ENCODE peak calls at places on chromosomes 11 and 22, in eight cellular contexts. L, U, V, K, Q, E, Y and B are unnamed samples.

GRCh38 chr11:134691985-134692384 is 279.9 kb upstream of the B3GAT1 start:
- DNase-seq in V (no peak), E (no peak), Q (peak; percentile 68), K (no peak), L (no peak), Y (no peak), U (peak; percentile 60), B (no peak)

GRCh38 chr22:30665786-30666185 is 1.9 kb downstream of the DUSP18 start:
- DNase-seq in K (no peak), L (no peak), E (no peak), Q (no peak), Y (no peak), V (no peak), U (no peak), B (no peak)

GRCh38 chr11:62566247-62566646 is 7.4 kb downstream of the EEF1G start:
- DNase-seq in K (no peak), V (no peak), E (no peak), L (no peak), U (no peak), Y (no peak), Q (no peak), B (no peak)

GRCh38 chr11:115819014-115819413 is 314.8 kb upstream of the CADM1 start:
- DNase-seq in L (no peak), U (peak; percentile 12), E (no peak), K (no peak), Y (no peak), Q (peak; percentile 61), V (no peak), B (no peak)

GRCh38 chr11:90252053-90252452 is 29.2 kb upstream of the CHORDC1 start:
- DNase-seq in Y (no peak), K (no peak), L (no peak), V (no peak), E (no peak), Q (no peak), U (no peak), B (peak; percentile 58)

GRCh38 chr11:40683010-40683409 is 776.4 kb downstream of the LRRC4C start:
- DNase-seq in V (no peak), E (no peak), K (no peak), Y (no peak), Q (no peak), L (no peak), U (no peak), B (no peak)

GRCh38 chr11:66996609-66997273 is 21.6 kb downstream of the C11orf86 start:
- DNase-seq in V (no peak), Q (peak; percentile 76), Y (no peak), K (no peak), L (no peak), E (no peak), U (peak; percentile 73), B (no peak)

GRCh38 chr11:19432370-19433163 is 191.8 kb upstream of the E2F8 start:
- DNase-seq in K (no peak), Q (peak; percentile 94), Y (no peak), E (no peak), U (peak; percentile 93), V (no peak), L (no peak), B (no peak)

GRCh38 chr11:107973641-107974040 is 35.1 kb upstream of the CUL5 start:
- DNase-seq in Q (no peak), V (no peak), E (no peak), K (no peak), U (no peak), L (no peak), Y (no peak), B (no peak)

GRCh38 chr11:13776134-13776815 is 107.8 kb downstream of the FAR1 start:
- DNase-seq in Q (no peak), Y (no peak), U (no peak), E (no peak), L (no peak), V (no peak), K (peak; percentile 41), B (no peak)

DNA sequence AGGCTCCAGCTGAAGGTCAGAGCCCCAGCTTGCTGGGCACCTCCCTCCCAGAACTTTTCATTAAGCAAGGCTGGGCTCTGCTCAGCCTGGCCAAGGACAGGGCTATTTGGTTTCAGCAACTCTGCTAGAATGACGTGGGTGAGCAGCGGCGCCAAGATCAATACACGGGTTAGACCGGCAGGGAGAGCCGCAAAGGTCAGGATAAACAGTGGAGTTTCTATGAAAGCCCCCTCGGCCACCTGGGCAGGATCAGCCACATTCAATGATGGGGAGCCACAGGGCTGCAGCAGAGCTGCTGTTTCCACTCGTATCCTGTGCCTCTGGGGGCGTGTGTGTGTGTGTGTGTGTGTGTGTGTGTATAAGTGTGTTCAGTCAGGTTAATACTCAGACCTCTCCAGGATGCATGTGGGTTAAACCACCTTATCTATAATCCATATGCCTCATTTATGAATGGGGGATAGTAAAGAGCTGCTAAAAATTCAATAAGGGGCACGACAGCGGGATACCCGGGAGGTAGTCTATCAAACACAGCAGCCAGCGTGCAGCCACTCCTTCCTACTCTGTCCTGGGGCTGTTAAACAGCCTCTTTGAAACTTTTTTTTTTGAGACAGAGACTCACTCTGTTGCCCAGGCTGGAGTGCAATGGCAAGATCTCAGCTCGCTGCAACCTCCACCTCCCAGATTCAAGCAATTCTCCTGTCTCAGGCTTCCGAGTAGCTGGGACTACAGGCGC is 34.8 kb downstream of the MYH9 start:
- DNase-seq in U (peak; percentile 88), K (no peak), E (no peak), Y (no peak), Q (peak; percentile 95), V (no peak), L (peak; percentile 94), B (peak; percentile 90)
- H3K27ac ChIP-seq in U (peak overlapping the region; percentile 85), K (no peak overlapping the region), E (peak overlapping the region; percentile 93), Y (peak overlapping the region; percentile 90), Q (peak overlapping the region; percentile 90), V (no peak overlapping the region), L (peak overlapping the region; percentile 95), B (peak overlapping the region; percentile 60)

DNA sequence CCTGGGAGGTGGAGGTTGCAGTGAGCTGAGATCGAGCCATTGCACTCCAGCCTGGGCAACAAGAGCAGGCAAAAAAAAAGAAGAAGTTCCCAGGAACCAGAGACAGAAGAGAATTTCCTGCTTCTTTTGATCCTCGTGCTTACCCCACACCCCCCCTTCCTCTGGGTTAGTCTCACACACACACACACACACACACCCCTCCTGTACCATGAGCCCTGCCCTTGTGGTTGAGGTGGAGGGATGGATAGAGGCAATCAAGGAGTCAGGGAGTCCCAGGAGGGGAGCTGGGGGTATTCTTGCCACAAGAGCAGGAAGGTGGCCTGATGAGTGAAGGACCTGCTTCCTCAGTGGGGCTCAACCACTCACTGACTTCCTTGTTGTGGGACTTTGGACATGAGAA is 4.2 kb upstream of the UBE2L6 start:
- DNase-seq in Q (no peak), V (no peak), Y (no peak), L (no peak), E (no peak), K (no peak), U (no peak), B (no peak)
- H3K27ac ChIP-seq in Q (no peak overlapping the region), V (no peak overlapping the region), Y (no peak overlapping the region), L (no peak overlapping the region), E (no peak overlapping the region), K (no peak overlapping the region), U (no peak overlapping the region), B (no peak overlapping the region)

DNA sequence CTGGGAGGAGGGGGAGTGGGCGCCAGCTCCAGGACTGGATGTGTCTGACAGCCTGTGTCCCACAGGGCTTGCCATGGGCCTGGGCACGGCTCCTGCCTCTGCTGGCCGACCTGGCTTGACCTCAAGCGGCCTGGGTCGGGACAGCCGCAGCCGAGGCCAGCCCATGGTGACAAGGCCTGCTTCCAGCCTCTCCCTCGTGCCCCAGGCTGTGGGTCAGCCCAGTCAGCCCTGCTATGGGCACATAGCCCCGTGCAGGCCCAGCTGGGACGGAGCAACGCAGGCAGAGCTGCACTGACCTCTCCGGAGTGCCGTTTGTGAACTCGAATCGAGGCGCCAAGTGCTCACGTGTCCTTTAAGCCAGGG is 17.9 kb downstream of the OSBPL5 start:
- DNase-seq in U (no peak), K (no peak), V (no peak), Y (no peak), L (no peak), Q (no peak), E (no peak), B (no peak)
- H3K27ac ChIP-seq in U (no peak overlapping the region), K (no peak overlapping the region), V (no peak overlapping the region), Y (no peak overlapping the region), L (no peak overlapping the region), Q (peak overlapping the region; percentile 51), E (peak overlapping the region; percentile 81), B (no peak overlapping the region)

GRCh38 chr11:60944504-60945294 is 7.3 kb downstream of the SLC15A3 start:
- DNase-seq in U (no peak), E (no peak), Y (no peak), Q (no peak), V (no peak), L (no peak), K (no peak), B (no peak)
- H3K27ac ChIP-seq in U (no peak overlapping the region), E (no peak overlapping the region), Y (no peak overlapping the region), Q (no peak overlapping the region), V (no peak overlapping the region), L (no peak overlapping the region), K (no peak overlapping the region), B (no peak overlapping the region)

GRCh38 chr11:9802291-9802861 is 138.5 kb downstream of the SWAP70 start:
- DNase-seq in K (no peak), L (no peak), V (no peak), Q (peak; percentile 91), E (no peak), Y (no peak), U (peak; percentile 89), B (no peak)

GRCh38 chr11:9796276-9796675 is 132.4 kb downstream of the SWAP70 start:
- DNase-seq in U (no peak), K (no peak), E (no peak), Y (no peak), L (no peak), V (no peak), Q (no peak), B (no peak)

GRCh38 chr11:9797300-9797699 is 133.4 kb downstream of the SWAP70 start:
- DNase-seq in E (no peak), L (no peak), Q (no peak), Y (no peak), K (no peak), U (no peak), V (no peak), B (no peak)

GRCh38 chr11:9799901-9800300 is 136.0 kb downstream of the SWAP70 start:
- DNase-seq in L (no peak), U (no peak), Y (no peak), K (no peak), Q (no peak), E (no peak), V (no peak), B (no peak)

GRCh38 chr11:9796854-9797253 is 133.0 kb downstream of the SWAP70 start:
- DNase-seq in L (no peak), U (no peak), K (no peak), Q (no peak), Y (no peak), E (no peak), V (no peak), B (no peak)
- H3K27ac ChIP-seq in L (no peak overlapping the region), U (no peak overlapping the region), K (no peak overlapping the region), Q (peak overlapping the region; percentile 35), Y (no peak overlapping the region), E (peak overlapping the region; percentile 12), V (no peak overlapping the region), B (no peak overlapping the region)

DNA sequence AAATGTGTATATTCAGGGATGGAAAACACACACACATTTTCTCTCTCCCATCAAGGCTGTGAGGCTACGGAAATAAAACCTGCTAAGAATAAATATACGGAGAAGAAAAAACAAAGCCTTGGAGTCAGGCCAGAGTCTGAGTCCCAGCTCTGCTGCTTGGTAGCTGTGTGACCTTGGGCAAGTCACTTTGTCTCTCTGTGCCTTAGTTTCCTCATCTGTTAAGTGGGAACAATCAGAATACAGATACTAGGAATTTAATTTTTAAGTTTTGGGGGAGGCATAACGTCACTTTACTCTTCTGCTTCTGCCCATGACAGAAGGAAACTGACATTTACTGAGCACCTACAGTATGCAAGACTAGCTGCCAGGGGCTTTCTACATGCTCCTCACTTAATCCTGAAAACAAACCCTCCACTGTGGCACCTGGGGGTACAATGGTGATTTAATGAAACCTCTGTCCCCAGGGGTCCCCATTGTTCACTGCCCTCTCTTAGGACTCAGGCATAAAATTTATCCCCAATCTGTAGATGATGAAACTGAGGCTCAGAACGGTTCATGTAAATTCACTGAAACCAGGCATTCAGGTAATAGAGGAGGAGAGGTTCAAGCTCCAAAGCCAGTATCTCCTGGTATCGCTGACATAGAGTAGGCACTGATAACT is 131.9 kb upstream of the SERPIND1 start:
- DNase-seq in Y (no peak), U (no peak), E (peak; percentile 16), L (no peak), K (no peak), V (no peak), Q (no peak), B (no peak)
- H3K27ac ChIP-seq in Y (no peak overlapping the region), U (no peak overlapping the region), E (no peak overlapping the region), L (no peak overlapping the region), K (no peak overlapping the region), V (no peak overlapping the region), Q (no peak overlapping the region), B (no peak overlapping the region)